ENCODE peak calls at places on chromosome 9, in six cellular contexts. E is IMR-90, Q is neuronal stem cell, A is mesenchymal stem cell, M is H1, X is trophoblast cell. Y is an unnamed sample.

GRCh38 chr9:127608104-127608966 is 3.7 kb upstream of the STXBP1 start:
- DNase-seq in E (peak), Q (peak), X (peak), M (peak), A (peak), Y (peak)

GRCh38 chr9:97474373-97474925 is 27.0 kb upstream of the TMOD1 start:
- DNase-seq in X (peak), E (peak), M (no peak), A (peak), Q (no peak), Y (no peak)

GRCh38 chr9:38112010-38112409 is 43.0 kb upstream of the SHB start:
- DNase-seq in Q (no peak), M (no peak), X (no peak), E (no peak), A (no peak), Y (no peak)

GRCh38 chr9:8868632-8869031 is 1069.1 kb upstream of the DMAC1 start:
- DNase-seq in X (no peak), E (no peak), M (no peak), A (no peak), Q (no peak), Y (no peak)

GRCh38 chr9:75170898-75171360 is 82.6 kb downstream of the OSTF1 start:
- DNase-seq in E (peak), A (peak), Q (no peak), M (no peak), X (peak), Y (no peak)

GRCh38 chr9:13491493-13492424 is 212.3 kb upstream of the MPDZ start:
- DNase-seq in A (no peak), M (peak), E (no peak), Q (no peak), X (peak), Y (peak)

GRCh38 chr9:122051401-122052346 is 41.4 kb downstream of the TTLL11 start:
- DNase-seq in A (no peak), M (no peak), Q (no peak), E (peak), X (no peak), Y (no peak)

GRCh38 chr9:135219676-135220600 is 132.5 kb downstream of the OLFM1 start:
- DNase-seq in A (no peak), Q (no peak), M (no peak), E (no peak), X (no peak), Y (peak)

GRCh38 chr9:18857334-18857733 is 175.7 kb downstream of the SAXO1 start:
- DNase-seq in M (no peak), E (no peak), X (no peak), A (no peak), Q (no peak), Y (no peak)

GRCh38 chr9:72363908-72364678 is 915 bp downstream of the ZFAND5 start:
- DNase-seq in X (peak), Q (peak), M (no peak), E (peak), A (peak), Y (peak)

GRCh38 chr9:115170674-115171073 is 52.7 kb upstream of the TNC start:
- DNase-seq in X (no peak), Q (no peak), M (no peak), E (peak), A (peak), Y (peak)

GRCh38 chr9:4979224-4979623 is 5.8 kb upstream of the JAK2 start:
- DNase-seq in E (peak), A (peak), X (no peak), M (no peak), Q (no peak), Y (no peak)
- H4K91ac ChIP-seq in E (no peak), A (no peak), X (no peak), M (no peak), Q (no peak), Y (no peak)

GRCh38 chr9:133506653-133507038 is 18.1 kb downstream of the MYMK start:
- DNase-seq in X (no peak), A (peak), E (peak), Q (no peak), M (no peak), Y (no peak)
- H3K14ac ChIP-seq in X (no peak), A (peak), E (no peak), Q (peak), M (no peak), Y (no peak)

GRCh38 chr9:130824079-130824478 is 11.0 kb upstream of the ABL1 start:
- DNase-seq in E (no peak), X (no peak), Q (no peak), M (no peak), A (peak), Y (no peak)
- H2BK5ac ChIP-seq in E (peak), X (peak), Q (no peak), M (peak), A (no peak), Y (no peak)

GRCh38 chr9:109329274-109330258 is 8.7 kb upstream of the EPB41L4B start:
- DNase-seq in E (peak), Q (no peak), A (no peak), X (no peak), M (no peak), Y (peak)
- H4K91ac ChIP-seq in E (no peak), Q (no peak), A (no peak), X (peak), M (no peak), Y (no peak)

GRCh38 chr9:137294091-137294683 is 7.9 kb downstream of the NRARP start:
- DNase-seq in A (peak), Q (no peak), M (no peak), X (peak), E (peak), Y (peak)

GRCh38 chr9:137296214-137297059 is 5.6 kb downstream of the NRARP start:
- DNase-seq in Q (no peak), M (no peak), A (peak), X (no peak), E (peak), Y (peak)

GRCh38 chr9:137293482-137294090 is 8.5 kb downstream of the NRARP start:
- DNase-seq in A (no peak), E (no peak), X (no peak), M (no peak), Q (no peak), Y (no peak)

GRCh38 chr9:137295313-137296213 is 6.5 kb downstream of the NRARP start:
- DNase-seq in M (no peak), E (no peak), Q (peak), A (no peak), X (peak), Y (peak)

DNA sequence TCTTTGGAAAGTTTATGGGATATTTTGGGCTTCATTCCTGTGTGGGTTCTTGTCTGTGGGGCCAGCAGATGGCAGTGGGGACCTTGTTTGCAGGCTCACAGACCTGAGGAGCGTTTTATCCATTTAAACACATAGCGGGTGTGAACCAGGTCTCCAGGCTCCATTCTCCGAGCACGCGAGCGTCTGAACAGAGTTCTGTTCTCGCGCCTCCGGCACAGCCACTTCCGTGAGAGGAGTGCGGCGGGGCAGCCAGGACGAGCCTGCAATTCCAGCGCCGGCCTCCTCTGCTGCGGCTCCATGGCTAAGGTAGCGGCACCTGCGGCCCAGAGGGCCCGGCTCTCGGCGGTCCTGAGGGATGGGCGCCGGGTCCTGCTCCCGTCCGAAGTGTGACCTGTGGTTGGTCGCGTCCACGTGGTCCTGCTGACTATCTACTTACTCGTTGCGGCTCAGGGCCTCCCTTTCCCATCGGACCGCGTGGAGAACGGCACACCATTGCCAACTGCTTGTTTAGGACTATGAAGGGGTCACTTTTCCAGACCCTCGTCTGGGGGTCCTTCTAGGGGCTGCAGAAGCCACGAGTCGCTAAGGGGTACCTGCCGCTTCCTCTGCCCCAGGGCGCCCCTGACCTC is 7.3 kb downstream of the NRARP start:
- DNase-seq in E (peak), Q (no peak), M (no peak), A (peak), X (peak), Y (peak)
- H3K14ac ChIP-seq in E (no peak), Q (peak), M (no peak), A (no peak), X (no peak), Y (no peak)

DNA sequence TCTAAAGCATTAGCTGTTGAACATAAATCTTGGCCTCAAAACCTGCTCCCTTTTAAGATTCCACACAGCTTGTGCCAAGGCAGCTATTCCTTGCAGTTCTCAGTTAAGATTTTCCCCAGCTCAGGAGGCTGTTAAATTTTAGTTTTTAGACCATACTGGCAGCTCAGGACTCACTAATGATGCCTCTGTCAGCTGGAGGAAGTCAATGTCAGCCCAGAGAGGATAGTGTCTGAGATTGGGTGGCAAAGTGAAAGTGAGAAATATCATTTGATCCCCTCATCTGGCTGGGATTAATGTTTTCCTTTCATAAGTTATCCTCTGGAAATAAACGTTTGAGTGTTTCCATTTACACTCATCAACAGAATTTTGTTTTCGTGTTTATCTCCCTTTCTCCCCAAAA is 287.4 kb downstream of the ELAVL2 start:
- DNase-seq in X (no peak), M (no peak), A (no peak), Q (no peak), E (no peak), Y (no peak)
- H2BK5ac ChIP-seq in X (no peak), M (no peak), A (no peak), Q (no peak), E (no peak), Y (no peak)

GRCh38 chr9:123775289-123775688 is 154.6 kb downstream of the DENND1A start:
- DNase-seq in M (no peak), A (no peak), X (no peak), E (no peak), Q (no peak), Y (no peak)

GRCh38 chr9:123772374-123772773 is 157.6 kb downstream of the DENND1A start:
- DNase-seq in E (no peak), A (no peak), X (no peak), M (no peak), Q (no peak), Y (no peak)

GRCh38 chr9:123771690-123772089 is 158.2 kb downstream of the DENND1A start:
- DNase-seq in E (no peak), A (no peak), Q (no peak), M (no peak), X (no peak), Y (no peak)

GRCh38 chr9:123773783-123774182 is 156.1 kb downstream of the DENND1A start:
- DNase-seq in X (no peak), Q (no peak), E (no peak), M (no peak), A (no peak), Y (no peak)

GRCh38 chr9:123772967-123773366 is 157.0 kb downstream of the DENND1A start:
- DNase-seq in A (no peak), X (no peak), M (no peak), E (no peak), Q (no peak), Y (no peak)
- H4K91ac ChIP-seq in A (no peak), X (no peak), M (no peak), E (no peak), Q (no peak), Y (no peak)

GRCh38 chr9:81002920-81003319 is 686.4 kb downstream of the TLE1 start:
- DNase-seq in M (no peak), Q (no peak), E (no peak), X (no peak), A (no peak), Y (no peak)
- H3K14ac ChIP-seq in M (no peak), Q (no peak), E (no peak), X (no peak), A (no peak), Y (no peak)

GRCh38 chr9:106913276-106913675 is 50.3 kb downstream of the ZNF462 start:
- DNase-seq in X (peak), A (no peak), Q (no peak), E (no peak), M (no peak), Y (no peak)

GRCh38 chr9:106920091-106920490 is 57.1 kb downstream of the ZNF462 start:
- DNase-seq in E (no peak), A (no peak), Q (no peak), M (no peak), X (no peak), Y (no peak)

GRCh38 chr9:106918825-106919509 is 56.0 kb downstream of the ZNF462 start:
- DNase-seq in A (no peak), X (no peak), E (no peak), Q (no peak), M (no peak), Y (no peak)

GRCh38 chr9:106915851-106916250 is 52.9 kb downstream of the ZNF462 start:
- DNase-seq in X (peak), Q (no peak), M (no peak), A (no peak), E (no peak), Y (no peak)

GRCh38 chr9:106916491-106917235 is 53.7 kb downstream of the ZNF462 start:
- DNase-seq in A (peak), X (peak), M (no peak), E (peak), Q (no peak), Y (no peak)
- H2BK5ac ChIP-seq in A (peak), X (peak), M (no peak), E (peak), Q (no peak), Y (no peak)

Y was measured in H9.